ENCODE peak calls at places on chromosome 14, in eight cellular contexts. F, L, K, X, I, G, V and U are unnamed samples.

GRCh38 chr14:36208690-36209278 is 32.3 kb upstream of the PTCSC3 start:
- DNase-seq in F (no peak), V (no peak), L (no peak), X (no peak), G (no peak), I (no peak), K (no peak), U (no peak)

GRCh38 chr14:21039059-21039422 is 3.1 kb upstream of the RNASE7 start:
- DNase-seq in V (no peak), L (no peak), K (peak; percentile 62), G (no peak), F (no peak), I (no peak), X (peak; percentile 63), U (no peak)

GRCh38 chr14:96368534-96368933 is 5.2 kb downstream of the GSKIP start:
- DNase-seq in K (no peak), I (no peak), V (no peak), L (no peak), G (no peak), F (no peak), X (no peak), U (no peak)

GRCh38 chr14:54791001-54791400 is 111.6 kb downstream of the GCH1 start:
- DNase-seq in L (no peak), F (no peak), G (no peak), X (no peak), K (no peak), V (no peak), I (no peak), U (no peak)

GRCh38 chr14:55599250-55599879 is 19.4 kb downstream of the KTN1 start:
- DNase-seq in K (peak; percentile 58), I (no peak), V (peak; percentile 75), L (peak; percentile 89), G (no peak), F (no peak), X (no peak), U (peak; percentile 86)

GRCh38 chr14:92497391-92497790 is 16.2 kb upstream of the RIN3 start:
- DNase-seq in V (no peak), X (no peak), K (no peak), I (no peak), G (no peak), F (no peak), L (no peak), U (no peak)

GRCh38 chr14:59455411-59455810 is 9.8 kb downstream of the GPR135 start:
- DNase-seq in I (no peak), X (peak; percentile 98), V (no peak), G (no peak), K (no peak), L (no peak), F (no peak), U (no peak)

GRCh38 chr14:65333926-65334687 is 78.4 kb upstream of the FUT8 start:
- DNase-seq in G (no peak), K (peak; percentile 48), F (no peak), X (peak; percentile 89), V (no peak), I (no peak), L (no peak), U (peak; percentile 43)

GRCh38 chr14:95711476-95712176 is 2.3 kb downstream of the TCL1A start:
- DNase-seq in L (no peak), K (no peak), X (no peak), V (no peak), I (no peak), G (no peak), F (no peak), U (no peak)

GRCh38 chr14:66476964-66477363 is 9.2 kb upstream of the CCDC196 start:
- DNase-seq in K (no peak), L (peak; percentile 3), V (no peak), F (no peak), X (peak; percentile 79), G (no peak), I (no peak), U (no peak)

GRCh38 chr14:55814064-55814463 is 234.1 kb downstream of the KTN1 start:
- DNase-seq in I (no peak), V (no peak), F (no peak), K (no peak), G (no peak), X (peak; percentile 19), L (no peak), U (no peak)

GRCh38 chr14:52926994-52927393 is 23.9 kb downstream of the FERMT2 start:
- DNase-seq in I (no peak), F (no peak), G (no peak), V (no peak), L (no peak), X (peak; percentile 69), K (no peak), U (no peak)

GRCh38 chr14:31960039-31960438 is 117.1 kb upstream of the ARHGAP5 start:
- DNase-seq in L (no peak), F (no peak), I (no peak), X (no peak), V (no peak), K (no peak), G (no peak), U (no peak)

GRCh38 chr14:97315790-97316189 is 518.6 kb downstream of the VRK1 start:
- DNase-seq in F (no peak), I (no peak), X (no peak), G (no peak), K (no peak), V (no peak), L (no peak), U (no peak)

GRCh38 chr14:69779088-69779487 is 12.1 kb downstream of the SRSF5 start:
- DNase-seq in V (no peak), I (no peak), K (no peak), X (no peak), F (no peak), L (no peak), G (no peak), U (no peak)